ENCODE peak calls at places on chromosomes 4 and X, in ten cellular contexts. C is DMS79 treated with DMSO at 0.1 percent for 48 hours; B is fibroblast of lung; E is Caki2; R is NCI-H510A; T is GM13977; L is stimulated activated CD4-positive, alpha-beta T cell treated with anti-CD3 and anti-CD28 coated beads, TNF-alpha, amount 100 ng/mL, for 4 hours; J is astrocyte of the hippocampus; H is iris pigment epithelial cell; U is activated T-cell treated with anti-CD3 and anti-CD28 coated beads, Interleukin-2, amount 50 U/mL, for 72 hours. F is an unnamed sample.
A peak's percentile ranks its signal among the peaks of the same experiment; 100 is the strongest.

GRCh38 chr4:77817304-77818076 is 1.7 kb downstream of the CNOT6L start:
- DNase-seq in H (no peak), U (no peak), T (no peak), E (no peak), R (peak; percentile 0), J (peak; percentile 29), C (no peak), L (no peak), B (peak; percentile 43), F (peak; percentile 9)

GRCh38 chrX:24332868-24333267 is 19.0 kb upstream of the SUPT20HL2 start:
- DNase-seq in J (peak; percentile 15), T (no peak), E (no peak), U (no peak), H (peak; percentile 20), C (no peak), R (no peak), L (no peak), B (peak; percentile 72), F (peak; percentile 61)

GRCh38 chrX:101417981-101418841 is 10.2 kb downstream of the HNRNPH2 start:
- DNase-seq in H (peak; percentile 25), R (no peak), L (no peak), J (peak; percentile 60), U (peak; percentile 60), B (peak; percentile 42), T (peak; percentile 33), C (peak; percentile 38), E (no peak), F (no peak)

GRCh38 chr4:26238782-26239647 is 81.8 kb upstream of the RBPJ start:
- DNase-seq in R (peak; percentile 72), H (peak; percentile 87), U (no peak), C (peak; percentile 41), B (peak; percentile 72), E (no peak), L (no peak), J (peak; percentile 60), T (no peak), F (peak; percentile 42)

GRCh38 chr4:120749445-120750151 is 172.9 kb downstream of the PRDM5 start:
- DNase-seq in J (no peak), B (no peak), C (no peak), H (no peak), U (no peak), L (no peak), R (peak; percentile 81), E (no peak), T (peak; percentile 13), F (no peak)

GRCh38 chrX:24426921-24427746 is 38.0 kb upstream of the PDK3 start:
- DNase-seq in J (peak; percentile 9), U (no peak), L (no peak), H (no peak), T (no peak), E (no peak), R (no peak), C (no peak), B (peak; percentile 5), F (peak; percentile 41)

GRCh38 chr4:147312376-147313046 is 168.4 kb upstream of the EDNRA start:
- DNase-seq in J (peak; percentile 16), R (no peak), B (peak; percentile 39), L (no peak), E (no peak), C (no peak), U (no peak), T (no peak), H (peak; percentile 60), F (peak; percentile 57)

GRCh38 chrX:74423289-74423985 is 2.1 kb downstream of the SLC16A2 start:
- DNase-seq in C (no peak), R (no peak), E (no peak), T (no peak), B (no peak), L (no peak), J (no peak), U (no peak), H (no peak), F (no peak)

GRCh38 chrX:45157647-45158046 is 43.0 kb downstream of the DIPK2B start:
- DNase-seq in C (no peak), R (no peak), J (no peak), E (no peak), L (no peak), B (no peak), H (no peak), T (no peak), U (no peak), F (no peak)

F was measured in fibroblast of the aortic adventitia.